ENCODE peak calls at places on chromosome 3, in seven cellular contexts. D is NCI-H1092 treated with DMSO at 0.1 percent for 48 hours; N is stimulated activated CD4-positive, alpha-beta T cell treated with anti-CD3 and anti-CD28 coated beads, Interleukin-4, amount 100 ng/mL, for 1 hour; H is transverse colon; M is NCI-H1105 treated with DMSO at 0.1 percent for 48 hours; I is RCC 7860; G is GM04504. O is an unnamed sample.

GRCh38 chr3:194900886-194901522 is 215.3 kb downstream of the FAM43A start:
- DNase-seq in G (no peak), D (no peak), M (no peak), H (no peak), I (no peak), N (no peak), O (no peak)

GRCh38 chr3:133994166-133994910 is 35.4 kb downstream of the SLCO2A1 start:
- DNase-seq in H (no peak), N (no peak), G (no peak), M (no peak), I (no peak), D (no peak), O (no peak)

GRCh38 chr3:73727117-73727802 is 102.5 kb upstream of the PDZRN3 start:
- DNase-seq in I (no peak), D (no peak), H (no peak), M (no peak), G (peak), N (no peak), O (peak)

GRCh38 chr3:189513281-189514151 is 117.7 kb upstream of the TP63 start:
- DNase-seq in G (no peak), D (no peak), H (peak), M (no peak), I (no peak), N (no peak), O (peak)

GRCh38 chr3:140848675-140849074 is 93.0 kb upstream of the SLC25A36 start:
- DNase-seq in D (no peak), G (no peak), N (no peak), H (no peak), M (no peak), I (no peak), O (no peak)

GRCh38 chr3:139204756-139205155 is 139.1 kb upstream of the MRPS22 start:
- DNase-seq in M (no peak), G (peak), N (no peak), D (no peak), H (no peak), I (no peak), O (no peak)

GRCh38 chr3:130935761-130936160 is 41.9 kb downstream of the ATP2C1 start:
- DNase-seq in H (no peak), M (no peak), D (no peak), G (no peak), I (no peak), N (no peak), O (no peak)

GRCh38 chr3:157026091-157026490 is 133.9 kb downstream of the CCNL1 start:
- DNase-seq in M (no peak), I (no peak), H (no peak), D (no peak), N (no peak), G (peak), O (no peak)

GRCh38 chr3:69324362-69325025 is 61.4 kb downstream of the FRMD4B start:
- DNase-seq in I (no peak), N (no peak), H (no peak), M (peak), G (no peak), D (peak), O (no peak)

GRCh38 chr3:72214065-72215048 is 429.4 kb upstream of the PROK2 start:
- DNase-seq in H (no peak), N (no peak), I (no peak), G (no peak), D (no peak), M (no peak), O (no peak)

GRCh38 chr3:10511809-10512494 is 6.6 kb upstream of the ATP2B2 start:
- DNase-seq in I (peak), M (no peak), N (no peak), D (no peak), G (peak), H (no peak), O (no peak)

GRCh38 chr3:197456271-197457091 is 99.3 kb downstream of the BDH1 start:
- DNase-seq in G (peak), D (no peak), N (peak), I (peak), H (peak), M (no peak), O (peak)

GRCh38 chr3:16917256-16917935 is 32.6 kb downstream of the PLCL2 start:
- DNase-seq in G (no peak), I (no peak), N (no peak), H (no peak), M (no peak), D (no peak), O (no peak)

GRCh38 chr3:73143821-73144237 is 82.4 kb downstream of the EBLN2 start:
- DNase-seq in D (peak), I (no peak), H (no peak), N (no peak), M (no peak), G (peak), O (no peak)

GRCh38 chr3:134312873-134313838 is 61.1 kb downstream of the AMOTL2 start:
- DNase-seq in G (no peak), D (no peak), I (peak), H (peak), N (no peak), M (no peak), O (peak)

GRCh38 chr3:2511356-2511755 is 412.7 kb downstream of the CNTN4 start:
- DNase-seq in H (no peak), D (peak), M (peak), I (no peak), N (no peak), G (no peak), O (no peak)

GRCh38 chr3:139655880-139656279 is 21.9 kb downstream of the NMNAT3 start:
- DNase-seq in M (no peak), N (no peak), D (no peak), I (no peak), G (peak), H (no peak), O (peak)

GRCh38 chr3:152610621-152611020 is 224.3 kb upstream of the P2RY1 start:
- DNase-seq in G (no peak), I (no peak), M (no peak), N (no peak), H (no peak), D (no peak), O (no peak)

O was measured in mucosa of gallbladder.